ENCODE peak calls at places on chromosomes 13 and 19, in ten cellular contexts. D is SK-N-SH; J is heart left ventricle; Y is AG04450; Z is aorta; C is spleen; N is astrocyte of the spinal cord; T is stimulated activated CD8-positive, alpha-beta memory T cell treated with anti-CD3 and anti-CD28 coated beads, Interleukin-15, amount 100 ng/mL, for 4 hours; S is NCI-H1105; M is stimulated activated naive CD8-positive, alpha-beta T cell treated with anti-CD3 and anti-CD28 coated beads, Interleukin-15, Interleukin-2, amounts not matched to agents 100 U/mL and 50 U/mL, for 24 hours. E is an unnamed sample.

GRCh38 chr19:57820599-57820998 is 5.9 kb upstream of the ZNF552 start:
- DNase-seq in D (no peak), N (no peak), Y (no peak), Z (no peak), M (no peak), C (no peak), T (no peak), J (no peak), S (no peak), E (no peak)

GRCh38 chr19:45972081-45972943 is 1.4 kb downstream of the NOVA2 start:
- DNase-seq in C (no peak), T (peak; percentile 52), N (no peak), J (peak; percentile 48), M (peak; percentile 23), Y (no peak), S (no peak), Z (no peak), D (peak; percentile 56), E (no peak)

GRCh38 chr19:39342647-39343305 is 555 bp downstream of the SAMD4B start:
- DNase-seq in Z (peak; percentile 59), M (no peak), J (no peak), Y (no peak), T (no peak), S (no peak), D (peak; percentile 33), N (no peak), C (no peak), E (no peak)

GRCh38 chr13:74767031-74767430 is 632.8 kb upstream of the KLF12 start:
- DNase-seq in Y (no peak), N (peak; percentile 22), S (no peak), C (no peak), D (no peak), Z (no peak), T (no peak), M (no peak), J (no peak), E (no peak)

GRCh38 chr13:76293346-76293745 is 592.9 kb downstream of the KCTD12 start:
- DNase-seq in M (no peak), Z (no peak), T (no peak), S (no peak), Y (peak; percentile 7), C (no peak), N (peak; percentile 88), D (no peak), J (no peak), E (no peak)

GRCh38 chr13:42174344-42175162 is 97.4 kb upstream of the AKAP11 start:
- DNase-seq in M (no peak), C (no peak), S (no peak), Z (no peak), Y (peak; percentile 21), J (no peak), T (no peak), D (no peak), N (no peak), E (no peak)

GRCh38 chr19:55593096-55593772 is 6.1 kb downstream of the FIZ1 start:
- DNase-seq in N (no peak), J (no peak), M (no peak), Y (no peak), S (no peak), C (peak; percentile 74), D (no peak), Z (no peak), T (no peak), E (no peak)

GRCh38 chr13:49214917-49215376 is 5.2 kb upstream of the MLNR start:
- DNase-seq in J (peak; percentile 22), Y (no peak), Z (peak; percentile 69), S (no peak), N (no peak), D (no peak), M (peak; percentile 37), C (peak; percentile 90), T (peak; percentile 11), E (peak; percentile 45)

GRCh38 chr13:77697208-77698103 is at the start of gene SLAIN1:
- DNase-seq in N (peak; percentile 70), S (peak; percentile 77), C (peak; percentile 95), M (peak; percentile 85), T (peak; percentile 58), Z (peak; percentile 86), J (peak; percentile 80), D (peak; percentile 98), Y (no peak), E (peak; percentile 98)

GRCh38 chr13:60754211-60754610 is 357.2 kb downstream of the TDRD3 start:
- DNase-seq in D (no peak), N (no peak), T (no peak), Z (no peak), Y (no peak), M (no peak), C (no peak), J (no peak), S (no peak), E (no peak)

GRCh38 chr13:37960427-37960826 is 90.9 kb upstream of the TRPC4 start:
- DNase-seq in T (no peak), Z (no peak), J (no peak), S (no peak), C (no peak), N (peak; percentile 7), M (no peak), D (no peak), Y (no peak), E (peak; percentile 26)

GRCh38 chr19:13037161-13037560 is 41.9 kb downstream of the NFIX start:
- DNase-seq in Z (peak; percentile 66), J (no peak), D (no peak), S (no peak), N (peak; percentile 79), Y (no peak), M (no peak), C (no peak), T (no peak), E (no peak)

E was measured in D341Med.